ENCODE peak calls at places on chromosomes 7 and 10, in ten cellular contexts. B, S, N, F, T, D, K, O, Z and C are unnamed samples.

GRCh38 chr10:110215286-110215685 is 7.9 kb downstream of the MXI1 start:
- DNase-seq in B (no peak), S (no peak), N (no peak), F (no peak), T (no peak), D (peak), K (no peak), O (no peak), Z (no peak), C (no peak)

GRCh38 chr7:131629203-131629871 is 72.9 kb upstream of the PODXL start:
- DNase-seq in B (no peak), S (no peak), N (no peak), F (peak), T (no peak), D (no peak), K (no peak), O (no peak), Z (no peak), C (no peak)

GRCh38 chr7:137564677-137565076 is 221.1 kb upstream of the PTN start:
- DNase-seq in B (no peak), S (no peak), N (no peak), F (no peak), T (no peak), D (no peak), K (no peak), O (no peak), Z (no peak), C (no peak)

GRCh38 chr10:114096864-114097263 is 53.2 kb downstream of the ADRB1 start:
- DNase-seq in B (no peak), S (no peak), N (no peak), F (no peak), T (no peak), D (no peak), K (no peak), O (no peak), Z (peak), C (no peak)

GRCh38 chr10:60892571-60892970 is 51.4 kb downstream of the RHOBTB1 start:
- DNase-seq in B (no peak), S (no peak), N (no peak), F (no peak), T (no peak), D (no peak), K (no peak), O (no peak), Z (no peak), C (no peak)

GRCh38 chr10:117320050-117320665 is 55.1 kb downstream of the PDZD8 start:
- DNase-seq in B (no peak), S (no peak), N (peak), F (no peak), T (no peak), D (no peak), K (no peak), O (no peak), Z (peak), C (no peak)

GRCh38 chr10:71742301-71743098 is 22.9 kb upstream of the C10orf105 start:
- DNase-seq in B (no peak), S (no peak), N (no peak), F (no peak), T (peak), D (no peak), K (no peak), O (no peak), Z (peak), C (peak)

GRCh38 chr7:105623378-105623777 is 42.1 kb upstream of the EFCAB10 start:
- DNase-seq in B (no peak), S (no peak), N (no peak), F (no peak), T (no peak), D (no peak), K (no peak), O (no peak), Z (no peak), C (no peak)

GRCh38 chr7:103576616-103577015 is 130.6 kb upstream of the SLC26A5 start:
- DNase-seq in B (no peak), S (no peak), N (no peak), F (no peak), T (no peak), D (no peak), K (no peak), O (no peak), Z (no peak), C (no peak)

GRCh38 chr7:103735377-103735776 is 254.1 kb downstream of the RELN start:
- DNase-seq in B (no peak), S (no peak), N (no peak), F (no peak), T (no peak), D (no peak), K (no peak), O (no peak), Z (no peak), C (no peak)

GRCh38 chr10:124339119-124339807 is 79.5 kb downstream of the OAT start:
- DNase-seq in B (no peak), S (no peak), N (no peak), F (no peak), T (no peak), D (no peak), K (no peak), O (no peak), Z (no peak), C (no peak)

GRCh38 chr10:22583683-22584082 is 130.7 kb downstream of the PIP4K2A start:
- DNase-seq in B (no peak), S (no peak), N (no peak), F (no peak), T (no peak), D (no peak), K (no peak), O (no peak), Z (no peak), C (no peak)

GRCh38 chr10:103695584-103696005 is 159.8 kb downstream of the SH3PXD2A start:
- DNase-seq in B (no peak), S (no peak), N (no peak), F (no peak), T (no peak), D (peak), K (no peak), O (no peak), Z (no peak), C (no peak)

GRCh38 chr7:66333443-66333842 is 128.3 kb downstream of the TPST1 start:
- DNase-seq in B (no peak), S (no peak), N (no peak), F (no peak), T (no peak), D (no peak), K (no peak), O (no peak), Z (no peak), C (no peak)

GRCh38 chr7:48074231-48074654 is 14.8 kb upstream of the UPP1 start:
- DNase-seq in B (no peak), S (no peak), N (no peak), F (no peak), T (no peak), D (no peak), K (no peak), O (no peak), Z (no peak), C (no peak)

GRCh38 chr10:5508161-5508604 is 8.8 kb upstream of the CALML5 start:
- DNase-seq in B (no peak), S (no peak), N (no peak), F (no peak), T (no peak), D (no peak), K (no peak), O (no peak), Z (no peak), C (no peak)

GRCh38 chr10:110615057-110615630 is 29.0 kb upstream of the RBM20 start:
- DNase-seq in B (no peak), S (no peak), N (no peak), F (no peak), T (no peak), D (no peak), K (no peak), O (no peak), Z (no peak), C (no peak)

GRCh38 chr7:133730360-133730759 is 396.8 kb upstream of the LRGUK start:
- DNase-seq in B (no peak), S (no peak), N (no peak), F (no peak), T (no peak), D (no peak), K (no peak), O (no peak), Z (no peak), C (no peak)

GRCh38 chr7:128265906-128266300 is 24.8 kb downstream of the LEP start:
- DNase-seq in B (no peak), S (no peak), N (no peak), F (no peak), T (no peak), D (no peak), K (no peak), O (no peak), Z (no peak), C (no peak)

GRCh38 chr10:17200035-17200884 is 1.2 kb downstream of the TRDMT1 start:
- DNase-seq in B (no peak), S (no peak), N (no peak), F (no peak), T (no peak), D (peak), K (no peak), O (no peak), Z (peak), C (peak)

GRCh38 chr7:77453531-77453930 is 37.4 kb upstream of the GSAP start:
- DNase-seq in B (no peak), S (no peak), N (no peak), F (no peak), T (no peak), D (no peak), K (no peak), O (no peak), Z (no peak), C (no peak)

GRCh38 chr7:139709460-139709859 is 68.3 kb downstream of the HIPK2 start:
- DNase-seq in B (no peak), S (no peak), N (no peak), F (no peak), T (no peak), D (no peak), K (no peak), O (no peak), Z (no peak), C (no peak)

GRCh38 chr7:17060051-17060450 is 178.3 kb upstream of the AGR3 start:
- DNase-seq in B (no peak), S (no peak), N (no peak), F (no peak), T (no peak), D (no peak), K (no peak), O (no peak), Z (no peak), C (no peak)

GRCh38 chr7:42964849-42965805 is 33.0 kb downstream of the MRPL32 start:
- DNase-seq in B (no peak), S (no peak), N (no peak), F (peak), T (no peak), D (no peak), K (no peak), O (no peak), Z (no peak), C (no peak)

GRCh38 chr10:546971-547590 is 142.4 kb downstream of the DIP2C start:
- DNase-seq in B (no peak), S (peak), N (no peak), F (no peak), T (no peak), D (peak), K (no peak), O (no peak), Z (peak), C (no peak)

GRCh38 chr7:17304926-17305325 is 6.5 kb downstream of the AHR start:
- DNase-seq in B (no peak), S (no peak), N (peak), F (no peak), T (no peak), D (peak), K (peak), O (peak), Z (peak), C (no peak)

GRCh38 chr10:113019692-113020424 is 69.8 kb downstream of the TCF7L2 start:
- DNase-seq in B (no peak), S (no peak), N (no peak), F (no peak), T (no peak), D (peak), K (no peak), O (no peak), Z (no peak), C (no peak)

GRCh38 chr7:117762055-117762454 is 111.2 kb downstream of the CTTNBP2 start:
- DNase-seq in B (no peak), S (no peak), N (no peak), F (no peak), T (no peak), D (no peak), K (no peak), O (no peak), Z (no peak), C (no peak)

GRCh38 chr7:63900394-63901203 is 98.0 kb upstream of the ZNF722 start:
- DNase-seq in B (peak), S (peak), N (no peak), F (peak), T (peak), D (peak), K (peak), O (no peak), Z (peak), C (peak)

GRCh38 chr7:22660732-22661131 is 66.3 kb upstream of the IL6 start:
- DNase-seq in B (no peak), S (no peak), N (no peak), F (no peak), T (no peak), D (no peak), K (no peak), O (no peak), Z (no peak), C (no peak)

GRCh38 chr10:36647540-36647939 is 477.9 kb upstream of the ANKRD30A start:
- DNase-seq in B (no peak), S (no peak), N (no peak), F (no peak), T (no peak), D (no peak), K (no peak), O (no peak), Z (no peak), C (no peak)

GRCh38 chr7:69049341-69049740 is 548.9 kb upstream of the AUTS2 start:
- DNase-seq in B (no peak), S (no peak), N (no peak), F (no peak), T (no peak), D (no peak), K (no peak), O (no peak), Z (no peak), C (no peak)

GRCh38 chr10:114996542-114996941 is 58.5 kb downstream of the TRUB1 start:
- DNase-seq in B (no peak), S (no peak), N (no peak), F (no peak), T (no peak), D (no peak), K (no peak), O (peak), Z (no peak), C (no peak)

GRCh38 chr7:129642871-129643515 is 31.5 kb downstream of the NRF1 start:
- DNase-seq in B (no peak), S (no peak), N (no peak), F (no peak), T (no peak), D (no peak), K (no peak), O (no peak), Z (no peak), C (no peak)

GRCh38 chr7:80941206-80941758 is 22.4 kb upstream of the SEMA3C start:
- DNase-seq in B (no peak), S (no peak), N (peak), F (no peak), T (no peak), D (peak), K (no peak), O (peak), Z (no peak), C (no peak)